ENCODE peak calls at places on chromosomes 13 and 19, in six cellular contexts. J, Q, M, S, R and Y are unnamed samples.

GRCh38 chr19:56949651-56950050 is 109.1 kb upstream of the PEG3 start:
- DNase-seq in M (no peak), J (no peak), Q (no peak), S (no peak), R (no peak), Y (no peak)

GRCh38 chr13:110318920-110319319 is 11.8 kb downstream of the COL4A2 start:
- DNase-seq in J (no peak), Q (no peak), M (no peak), R (no peak), S (no peak), Y (no peak)

GRCh38 chr19:33705090-33705847 is 83.5 kb downstream of the CHST8 start:
- DNase-seq in Q (no peak), J (no peak), M (no peak), S (no peak), R (no peak), Y (no peak)

GRCh38 chr19:19214892-19215291 is 3.1 kb downstream of the NCAN start:
- DNase-seq in S (no peak), Q (no peak), M (no peak), R (peak), J (no peak), Y (no peak)

GRCh38 chr19:39112338-39112890 is 13.2 kb upstream of the PAK4 start:
- DNase-seq in J (peak), S (no peak), R (peak), Q (no peak), M (no peak), Y (no peak)

GRCh38 chr19:18308051-18308947 is 14.6 kb downstream of the LSM4 start:
- DNase-seq in Q (no peak), M (no peak), R (no peak), S (no peak), J (no peak), Y (no peak)

GRCh38 chr19:35729021-35729420 is 11.2 kb downstream of the KMT2B start:
- DNase-seq in J (no peak), S (no peak), Q (no peak), M (no peak), R (no peak), Y (no peak)

GRCh38 chr19:46661735-46662592 is 982 bp upstream of the DACT3 start:
- DNase-seq in Q (peak), S (peak), R (peak), M (peak), J (peak), Y (peak)

GRCh38 chr19:40750035-40750284 is 317 bp downstream of the ACTMAP start:
- DNase-seq in J (no peak), M (no peak), S (no peak), Q (no peak), R (no peak), Y (no peak)

GRCh38 chr13:95797016-95797415 is 120.1 kb downstream of the DNAJC3 start:
- DNase-seq in R (peak), S (no peak), Q (no peak), J (no peak), M (no peak), Y (no peak)

GRCh38 chr19:13122275-13122878 is 4.3 kb downstream of the NACC1 start:
- DNase-seq in R (peak), Q (no peak), M (no peak), J (no peak), S (no peak), Y (no peak)

GRCh38 chr19:39128511-39129079 is 3.0 kb downstream of the PAK4 start:
- DNase-seq in S (no peak), Q (no peak), R (no peak), J (no peak), M (no peak), Y (no peak)

GRCh38 chr13:75666646-75667351 is 30.7 kb downstream of the LMO7 start:
- DNase-seq in Q (no peak), R (peak), M (no peak), S (no peak), J (no peak), Y (no peak)

GRCh38 chr19:33507021-33507956 is 14.3 kb downstream of the PEPD start:
- DNase-seq in J (no peak), Q (no peak), M (no peak), R (no peak), S (no peak), Y (no peak)

GRCh38 chr13:73556902-73557301 is 498.1 kb downstream of the KLF5 start:
- DNase-seq in R (peak), Q (no peak), S (no peak), J (no peak), M (no peak), Y (no peak)

GRCh38 chr13:98520674-98521449 is 56.0 kb downstream of the STK24 start:
- DNase-seq in R (no peak), S (no peak), M (no peak), Q (no peak), J (no peak), Y (no peak)

GRCh38 chr19:16460454-16460853 is 11.3 kb downstream of the EPS15L1 start:
- DNase-seq in J (no peak), R (no peak), S (no peak), Q (no peak), M (no peak), Y (no peak)

GRCh38 chr19:31444931-31445330 is 95.7 kb upstream of the TSHZ3 start:
- DNase-seq in M (no peak), S (no peak), Q (no peak), R (no peak), J (no peak), Y (no peak)

GRCh38 chr13:47708386-47708785 is 292.7 kb downstream of the SUCLA2 start:
- DNase-seq in J (no peak), Q (no peak), R (peak), S (no peak), M (no peak), Y (no peak)

GRCh38 chr19:54218960-54219661 is 3.7 kb downstream of the LILRB3 start:
- DNase-seq in R (no peak), M (no peak), S (no peak), Q (no peak), J (no peak), Y (no peak)

GRCh38 chr19:7907122-7907521 is 3.4 kb downstream of the MAP2K7 start:
- DNase-seq in J (no peak), S (no peak), Q (no peak), M (no peak), R (no peak), Y (no peak)

GRCh38 chr13:95509521-95510315 is 42.8 kb upstream of the CLDN10 start:
- DNase-seq in S (no peak), M (no peak), R (peak), J (no peak), Q (no peak), Y (no peak)

GRCh38 chr13:46531953-46532352 is 21.0 kb upstream of the LRCH1 start:
- DNase-seq in R (no peak), Q (no peak), M (no peak), J (no peak), S (no peak), Y (no peak)

GRCh38 chr13:23330356-23330755 is 103.1 kb downstream of the SACS start:
- DNase-seq in J (no peak), M (no peak), Q (no peak), R (no peak), S (no peak), Y (no peak)

GRCh38 chr19:45613926-45614725 is 12.1 kb upstream of the GPR4 start:
- DNase-seq in S (no peak), M (no peak), Q (no peak), J (no peak), R (peak), Y (no peak)

GRCh38 chr19:34306213-34306661 is 51.9 kb downstream of the GARRE1 start:
- DNase-seq in M (no peak), S (no peak), Q (no peak), R (no peak), J (peak), Y (no peak)

GRCh38 chr19:54928299-54928698 is 19.0 kb downstream of the NLRP7 start:
- DNase-seq in J (no peak), R (peak), M (no peak), S (no peak), Q (no peak), Y (peak)

GRCh38 chr13:113184568-113185440 is 23.7 kb downstream of the PCID2 start:
- DNase-seq in S (no peak), M (no peak), J (no peak), Q (peak), R (no peak), Y (no peak)

GRCh38 chr13:76921516-76921915 is 26.8 kb upstream of the ACOD1 start:
- DNase-seq in J (no peak), R (no peak), S (no peak), M (no peak), Q (no peak), Y (no peak)

GRCh38 chr13:94481966-94482365 is 2.5 kb upstream of the DCT start:
- DNase-seq in Q (no peak), J (peak), S (no peak), R (peak), M (no peak), Y (no peak)

GRCh38 chr13:32047088-32047487 is 15.5 kb downstream of the FRY start:
- DNase-seq in J (no peak), S (no peak), Q (no peak), M (no peak), R (no peak), Y (no peak)

GRCh38 chr19:44848036-44848804 is 2.1 kb downstream of the NECTIN2 start:
- DNase-seq in Q (no peak), J (no peak), M (no peak), R (peak), S (no peak), Y (no peak)

GRCh38 chr13:75135325-75135825 is 346.6 kb downstream of the TBC1D4 start:
- DNase-seq in S (no peak), M (no peak), R (peak), J (no peak), Q (no peak), Y (no peak)

GRCh38 chr13:95349267-95349666 is 48.0 kb upstream of the ABCC4 start:
- DNase-seq in M (no peak), J (no peak), S (no peak), R (peak), Q (no peak), Y (no peak)

GRCh38 chr13:99442273-99442895 is 58.9 kb upstream of the TM9SF2 start:
- DNase-seq in M (peak), J (no peak), Q (no peak), S (peak), R (peak), Y (peak)

GRCh38 chr13:113551081-113552000 is 33.2 kb upstream of the TFDP1 start:
- DNase-seq in R (no peak), S (peak), Q (no peak), J (no peak), M (no peak), Y (peak)